ENCODE peak calls at places on chromosomes 1 and 21, in five cellular contexts. J, R, Z, Y and O are unnamed samples.

GRCh38 chr1:10513199-10513598 is 38.4 kb downstream of the PEX14 start:
- DNase-seq in J (no peak), R (no peak), Z (no peak), Y (no peak), O (no peak)

GRCh38 chr1:205226868-205227583 is 720 bp upstream of the TMCC2 start:
- DNase-seq in J (no peak), R (no peak), Z (no peak), Y (no peak), O (no peak)

GRCh38 chr1:58836396-58836795 is 52.5 kb upstream of the JUN start:
- DNase-seq in J (no peak), R (no peak), Z (no peak), Y (no peak), O (no peak)

GRCh38 chr1:45622891-45623394 is 911 bp downstream of the CCDC17 start:
- DNase-seq in J (no peak), R (no peak), Z (no peak), Y (peak; percentile 29), O (no peak)

GRCh38 chr1:92960395-92961130 is 699 bp downstream of the DIPK1A start:
- DNase-seq in J (peak; percentile 74), R (peak; percentile 78), Z (peak; percentile 47), Y (peak; percentile 33), O (peak; percentile 42)

GRCh38 chr1:200903793-200904192 is 9.1 kb downstream of the INAVA start:
- DNase-seq in J (peak; percentile 46), R (no peak), Z (no peak), Y (no peak), O (no peak)

GRCh38 chr1:87151500-87152421 is 176.9 kb upstream of the LMO4 start:
- DNase-seq in J (no peak), R (peak; percentile 75), Z (no peak), Y (peak; percentile 78), O (peak; percentile 12)

GRCh38 chr21:26846036-26846931 is 1.1 kb upstream of the ADAMTS1 start:
- DNase-seq in J (no peak), R (peak; percentile 79), Z (no peak), Y (peak; percentile 91), O (no peak)

GRCh38 chr1:25031966-25032667 is 102.0 kb upstream of the RUNX3 start:
- DNase-seq in J (peak; percentile 82), R (no peak), Z (peak; percentile 68), Y (peak; percentile 42), O (peak; percentile 78)

GRCh38 chr1:15417365-15417934 is 7.8 kb downstream of the EFHD2 start:
- DNase-seq in J (peak; percentile 77), R (peak; percentile 54), Z (peak; percentile 72), Y (no peak), O (peak; percentile 37)

GRCh38 chr1:205048382-205048781 is 5.4 kb downstream of the CNTN2 start:
- DNase-seq in J (no peak), R (no peak), Z (no peak), Y (no peak), O (no peak)

GRCh38 chr1:18805925-18806849 is 53.3 kb downstream of the TAS1R2 start:
- DNase-seq in J (no peak), R (no peak), Z (no peak), Y (no peak), O (no peak)

DNA sequence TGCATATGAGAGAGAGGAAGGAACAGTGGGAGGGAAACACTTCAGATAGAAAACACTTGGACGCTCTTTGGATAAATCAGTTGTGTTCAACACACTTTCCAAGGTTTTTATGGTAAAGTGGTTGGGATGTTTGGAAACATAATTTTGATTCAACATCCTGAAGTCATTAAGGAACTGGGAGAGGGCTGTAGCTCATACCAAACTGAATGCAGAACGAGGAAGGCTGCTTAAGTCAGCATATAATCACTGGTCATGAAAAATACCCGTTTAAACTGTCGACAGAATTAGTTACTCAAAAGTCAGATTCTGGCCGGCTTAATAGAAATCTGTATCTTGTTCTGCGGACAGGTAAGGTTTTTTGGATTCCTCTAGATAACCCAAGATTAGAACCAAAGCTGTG is 14.9 kb downstream of the LIX1L start:
- DNase-seq in J (no peak), R (no peak), Z (no peak), Y (no peak), O (no peak)
- H3K36me3 ChIP-seq in J (peaks cover 15% of the 10 kb centered on the region), R (peaks cover 19% of the 10 kb centered on the region), Z (peaks cover 37% of the 10 kb centered on the region), Y (peaks cover 74% of the 10 kb centered on the region), O (peaks cover 23% of the 10 kb centered on the region)

DNA sequence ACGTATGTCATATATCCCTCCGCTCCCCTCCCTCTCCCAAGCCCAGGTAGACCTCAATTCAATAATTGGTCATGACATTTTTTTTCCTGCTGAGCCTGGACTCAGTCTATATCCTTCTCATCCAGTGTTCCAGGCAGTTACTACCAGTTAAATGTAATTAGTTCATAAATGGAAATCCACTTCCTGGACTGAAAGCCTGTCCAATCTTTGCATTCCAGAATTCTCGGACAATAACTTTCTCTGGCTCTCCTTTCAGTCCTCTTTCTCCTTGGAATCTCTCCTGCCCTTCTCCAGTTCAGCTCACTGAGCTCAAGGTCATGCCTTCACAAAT is 34.7 kb downstream of the VWA5B1 start:
- DNase-seq in J (no peak), R (no peak), Z (no peak), Y (no peak), O (no peak)
- H3K27ac ChIP-seq in J (no peak overlapping the region), R (no peak overlapping the region), Z (no peak overlapping the region), Y (peak overlapping the region; percentile 10), O (no peak overlapping the region)

GRCh38 chr21:34914239-34914638 is 134.9 kb downstream of the RUNX1 start:
- DNase-seq in J (no peak), R (no peak), Z (no peak), Y (no peak), O (no peak)
- H3K4me1 ChIP-seq in J (peaks cover 8% of the 10 kb centered on the region), R (no peaks in the 10 kb centered on the region), Z (peaks cover 6% of the 10 kb centered on the region), Y (no peaks in the 10 kb centered on the region), O (peaks cover 35% of the 10 kb centered on the region)

GRCh38 chr1:214002060-214002459 is 14.3 kb downstream of the PROX1 start:
- DNase-seq in J (no peak), R (no peak), Z (no peak), Y (no peak), O (no peak)
- H3K36me3 ChIP-seq in J (no peaks in the 10 kb centered on the region), R (no peaks in the 10 kb centered on the region), Z (no peaks in the 10 kb centered on the region), Y (peaks cover 16% of the 10 kb centered on the region), O (no peaks in the 10 kb centered on the region)

GRCh38 chr1:235077163-235077540 is 51.5 kb downstream of the TOMM20 start:
- DNase-seq in J (no peak), R (no peak), Z (no peak), Y (no peak), O (no peak)
- H3K27ac ChIP-seq in J (no peak overlapping the region), R (peak overlapping the region; percentile 47), Z (no peak overlapping the region), Y (peak overlapping the region; percentile 94), O (no peak overlapping the region)

GRCh38 chr1:226816585-226816984 is 53.8 kb upstream of the PSEN2 start:
- DNase-seq in J (no peak), R (no peak), Z (no peak), Y (no peak), O (no peak)
- H3K4me1 ChIP-seq in J (no peaks in the 10 kb centered on the region), R (peaks cover 13% of the 10 kb centered on the region), Z (no peaks in the 10 kb centered on the region), Y (peaks cover 54% of the 10 kb centered on the region), O (no peaks in the 10 kb centered on the region)

GRCh38 chr1:197208945-197209344 is 59.1 kb upstream of the CRB1 start:
- DNase-seq in J (no peak), R (no peak), Z (no peak), Y (no peak), O (no peak)
- H3K36me3 ChIP-seq in J (no peaks in the 10 kb centered on the region), R (no peaks in the 10 kb centered on the region), Z (no peaks in the 10 kb centered on the region), Y (no peaks in the 10 kb centered on the region), O (no peaks in the 10 kb centered on the region)

GRCh38 chr1:203148579-203148978 is 21.1 kb downstream of the ADORA1 start:
- DNase-seq in J (no peak), R (no peak), Z (no peak), Y (no peak), O (no peak)
- H3K27ac ChIP-seq in J (no peak overlapping the region), R (no peak overlapping the region), Z (no peak overlapping the region), Y (no peak overlapping the region), O (no peak overlapping the region)

DNA sequence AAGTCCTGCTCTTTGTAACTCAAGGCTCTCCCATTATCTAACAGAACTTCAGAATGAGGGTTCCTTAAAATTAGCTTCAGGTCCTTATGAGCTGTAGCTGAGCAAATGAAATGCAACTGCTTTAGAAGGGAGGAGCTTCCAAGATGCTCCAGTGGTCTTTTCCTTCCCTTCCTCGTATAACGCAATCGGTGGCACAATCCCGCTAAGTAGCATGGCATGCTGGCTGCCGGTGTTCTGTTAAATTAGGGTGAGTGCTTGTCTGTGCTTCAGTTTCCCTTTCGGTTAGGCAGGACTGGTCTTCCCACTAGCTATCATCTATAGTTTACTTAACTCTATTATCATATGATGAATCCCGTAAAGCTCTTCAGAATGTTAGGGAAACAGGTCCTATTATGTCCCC is 922 bp downstream of the KIAA0040 start:
- DNase-seq in J (peak; percentile 31), R (no peak), Z (no peak), Y (no peak), O (peak; percentile 47)
- H3K4me1 ChIP-seq in J (peaks cover 53% of the 10 kb centered on the region), R (peaks cover 34% of the 10 kb centered on the region), Z (peaks cover 44% of the 10 kb centered on the region), Y (peaks cover 70% of the 10 kb centered on the region), O (peaks cover 51% of the 10 kb centered on the region)